ENCODE peak calls at places on chromosomes 6 and 20, in four cellular contexts. G, Q, H and S are unnamed samples.

GRCh38 chr6:32970413-32971244 is 2.2 kb downstream of the BRD2 start:
- DNase-seq in G (peak), Q (peak), H (peak), S (peak)

GRCh38 chr6:158853072-158853871 is 34.1 kb upstream of the EZR start:
- DNase-seq in G (peak), Q (peak), H (peak), S (peak)

GRCh38 chr20:64035933-64036345 is at the start of gene C20orf204:
- DNase-seq in G (no peak), Q (no peak), H (no peak), S (no peak)

GRCh38 chr6:8245736-8246135 is 143.4 kb upstream of the EEF1E1 start:
- DNase-seq in G (no peak), Q (no peak), H (no peak), S (no peak)

GRCh38 chr20:17507032-17507431 is 24.1 kb downstream of the BFSP1 start:
- DNase-seq in G (no peak), Q (no peak), H (no peak), S (no peak)

GRCh38 chr20:62702886-62703852 is 5.5 kb upstream of the NTSR1 start:
- DNase-seq in G (peak), Q (no peak), H (peak), S (no peak)

GRCh38 chr20:19427480-19427879 is 215.0 kb downstream of the SLC24A3 start:
- DNase-seq in G (no peak), Q (no peak), H (no peak), S (no peak)

GRCh38 chr6:12818324-12818723 is 101.8 kb downstream of the PHACTR1 start:
- DNase-seq in G (peak), Q (no peak), H (peak), S (no peak)

GRCh38 chr20:45049904-45050471 is 50.9 kb downstream of the KCNS1 start:
- DNase-seq in G (no peak), Q (no peak), H (no peak), S (no peak)

GRCh38 chr20:47353697-47354387 is 2.7 kb downstream of the ZMYND8 start:
- DNase-seq in G (peak), Q (no peak), H (peak), S (no peak)

GRCh38 chr6:25279748-25280616 is 808 bp downstream of the CARMIL1 start:
- DNase-seq in G (no peak), Q (no peak), H (no peak), S (peak)

GRCh38 chr20:22866757-22867425 is 168.2 kb upstream of the SSTR4 start:
- DNase-seq in G (peak), Q (no peak), H (peak), S (no peak)

GRCh38 chr6:158313989-158314388 is 1.7 kb downstream of the TULP4 start:
- DNase-seq in G (no peak), Q (no peak), H (no peak), S (no peak)

GRCh38 chr6:168361766-168362165 is 42.2 kb upstream of the DACT2 start:
- DNase-seq in G (no peak), Q (no peak), H (no peak), S (no peak)

GRCh38 chr6:135195045-135195444 is 13.9 kb downstream of the MYB start:
- DNase-seq in G (peak), Q (no peak), H (no peak), S (no peak)

GRCh38 chr6:159606786-159607185 is 86.3 kb downstream of the SOD2 start:
- DNase-seq in G (no peak), Q (no peak), H (no peak), S (no peak)

GRCh38 chr6:168180548-168181011 is 101.6 kb upstream of the FRMD1 start:
- DNase-seq in G (no peak), Q (no peak), H (no peak), S (no peak)

GRCh38 chr20:60001027-60001567 is 42.9 kb downstream of the CDH26 start:
- DNase-seq in G (no peak), Q (no peak), H (no peak), S (no peak)

GRCh38 chr20:18639501-18639979 is 51.7 kb downstream of the DTD1 start:
- DNase-seq in G (no peak), Q (no peak), H (no peak), S (no peak)

GRCh38 chr6:43060755-43061633 is 1.6 kb downstream of the KLC4 start:
- DNase-seq in G (no peak), Q (no peak), H (no peak), S (no peak)

GRCh38 chr20:34473262-34473883 is 42.8 kb upstream of the DYNLRB1 start:
- DNase-seq in G (peak), Q (no peak), H (peak), S (peak)

GRCh38 chr6:3372912-3373554 is 83.8 kb downstream of the SLC22A23 start:
- DNase-seq in G (no peak), Q (no peak), H (no peak), S (no peak)

GRCh38 chr6:21159465-21159864 is 434.1 kb upstream of the SOX4 start:
- DNase-seq in G (no peak), Q (no peak), H (no peak), S (no peak)

GRCh38 chr6:117536317-117536716 is 53.8 kb downstream of the DCBLD1 start:
- DNase-seq in G (peak), Q (no peak), H (peak), S (no peak)

GRCh38 chr6:42175860-42176259 is 2.7 kb downstream of the GUCA1A start:
- DNase-seq in G (no peak), Q (no peak), H (no peak), S (no peak)

GRCh38 chr6:163438940-163439335 is 24.4 kb downstream of the QKI start:
- DNase-seq in G (no peak), Q (no peak), H (no peak), S (no peak)

GRCh38 chr6:107750398-107750797 is 73.7 kb downstream of the SCML4 start:
- DNase-seq in G (no peak), Q (no peak), H (no peak), S (no peak)

GRCh38 chr6:106360989-106361430 is 493 bp downstream of the CRYBG1 start:
- DNase-seq in G (no peak), Q (no peak), H (no peak), S (no peak)

GRCh38 chr20:16719421-16719820 is 10.4 kb upstream of the SNRPB2 start:
- DNase-seq in G (no peak), Q (no peak), H (no peak), S (no peak)

GRCh38 chr6:19736066-19736465 is 101.1 kb upstream of the ID4 start:
- DNase-seq in G (no peak), Q (no peak), H (no peak), S (no peak)

GRCh38 chr20:959996-960615 is 42.0 kb downstream of the RSPO4 start:
- DNase-seq in G (no peak), Q (no peak), H (no peak), S (no peak)

GRCh38 chr6:118717106-118717505 is 65.7 kb upstream of the CEP85L start:
- DNase-seq in G (no peak), Q (no peak), H (no peak), S (no peak)

GRCh38 chr6:138142806-138143205 is 18.9 kb upstream of the ARFGEF3 start:
- DNase-seq in G (no peak), Q (no peak), H (no peak), S (no peak)

GRCh38 chr6:155377061-155377460 is 62.8 kb upstream of the TFB1M start:
- DNase-seq in G (peak), Q (no peak), H (peak), S (no peak)

GRCh38 chr20:58714923-58715708 is 22.5 kb downstream of the NPEPL1 start:
- DNase-seq in G (no peak), Q (peak), H (no peak), S (no peak)

GRCh38 chr6:120405947-120406346 is 928.3 kb downstream of the TBC1D32 start:
- DNase-seq in G (no peak), Q (no peak), H (no peak), S (no peak)

GRCh38 chr20:52426856-52427255 is 235.3 kb upstream of the ZFP64 start:
- DNase-seq in G (no peak), Q (no peak), H (no peak), S (no peak)

GRCh38 chr6:142544199-142544838 is 242.5 kb downstream of the ADGRG6 start:
- DNase-seq in G (no peak), Q (no peak), H (no peak), S (no peak)

GRCh38 chr6:166007349-166008263 is 160.0 kb downstream of the TBXT start:
- DNase-seq in G (peak), Q (no peak), H (peak), S (no peak)

GRCh38 chr20:8464368-8464767 is 332.3 kb downstream of the PLCB1 start:
- DNase-seq in G (no peak), Q (no peak), H (no peak), S (no peak)

GRCh38 chr20:49889943-49890650 is 25.2 kb downstream of the SPATA2 start:
- DNase-seq in G (no peak), Q (no peak), H (no peak), S (no peak)
- TF ChIP-seq CTCF in G (no peak), Q (no peak), H (no peak), S (peak)

DNA sequence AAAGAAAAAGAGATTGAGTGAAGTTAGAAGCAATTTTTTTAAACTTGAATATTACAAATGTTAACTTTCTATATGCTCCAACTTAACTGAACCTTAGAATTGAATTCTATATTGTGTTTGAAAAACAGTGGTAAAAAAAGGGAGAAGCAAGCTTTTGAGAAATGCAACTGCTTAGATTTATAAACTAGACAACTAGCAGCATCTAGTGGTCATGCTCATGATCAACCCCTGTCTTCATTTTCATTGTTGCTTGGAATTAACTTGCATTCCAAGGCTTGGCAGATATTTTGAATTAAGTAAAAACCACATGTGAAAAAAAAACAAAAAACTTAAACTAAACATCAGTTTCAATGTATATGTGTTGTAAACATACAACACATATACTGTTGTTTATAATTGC is 113.1 kb downstream of the C6orf58 start:
- DNase-seq in G (peak), Q (no peak), H (peak), S (no peak)
- TF ChIP-seq CTCF in G (peak), Q (no peak), H (peak), S (peak)

DNA sequence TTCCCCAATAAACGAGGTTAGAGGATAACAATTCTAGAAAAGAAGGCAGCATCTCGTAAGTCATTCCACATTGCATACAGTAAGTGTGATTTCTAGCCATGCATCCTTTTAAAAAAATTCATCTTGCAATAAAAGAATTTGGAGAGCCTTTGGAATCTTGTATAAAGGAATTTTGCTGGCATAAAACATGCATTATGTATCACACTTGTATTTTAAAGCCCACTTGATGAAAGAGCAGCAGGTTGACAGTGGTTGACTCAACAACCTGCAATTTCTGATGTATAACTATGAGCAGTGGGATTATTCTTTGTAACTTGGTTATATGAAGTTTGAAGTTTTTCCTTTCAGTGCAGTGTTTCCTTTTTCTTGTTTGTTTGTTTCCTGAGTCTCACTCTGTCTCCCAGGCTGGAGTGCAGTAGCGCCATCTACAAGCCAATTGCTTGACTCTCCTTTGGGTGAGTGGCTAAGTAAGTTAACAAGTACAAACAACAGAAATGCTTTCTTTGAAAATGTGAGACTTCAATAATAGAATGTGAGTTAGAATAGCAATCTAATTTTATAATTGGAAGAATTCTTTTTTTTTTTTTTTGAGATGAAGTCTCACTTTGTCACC is 39.9 kb downstream of the JARID2 start:
- DNase-seq in G (no peak), Q (no peak), H (no peak), S (no peak)
- TF ChIP-seq CTCF in G (peak), Q (no peak), H (peak), S (no peak)

DNA sequence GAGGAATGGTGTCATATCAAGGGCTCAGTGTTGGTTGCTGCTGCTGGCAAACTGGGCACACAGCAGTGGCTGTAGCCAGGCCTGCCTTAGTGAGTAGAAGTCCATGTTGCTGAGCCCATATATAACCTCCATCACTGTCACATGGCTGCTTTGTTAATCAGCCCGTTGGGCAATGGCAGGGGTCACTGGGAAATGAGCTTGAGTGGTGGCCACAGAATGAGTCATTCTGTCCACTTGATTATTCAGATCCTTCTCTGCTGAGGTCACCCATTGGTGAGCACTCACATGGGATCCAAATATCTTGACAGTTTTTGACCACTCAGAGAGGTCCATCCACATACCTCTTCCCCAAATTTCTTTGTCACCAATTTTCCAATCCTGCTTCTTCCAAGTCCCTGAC is 898.9 kb upstream of the EYS start:
- DNase-seq in G (peak), Q (no peak), H (no peak), S (no peak)
- TF ChIP-seq CTCF in G (no peak), Q (no peak), H (no peak), S (no peak)

GRCh38 chr6:29617782-29618557 is 15.0 kb downstream of the GABBR1 start:
- DNase-seq in G (no peak), Q (no peak), H (no peak), S (no peak)
- TF ChIP-seq CTCF in G (peak), Q (no peak), H (peak), S (peak)

GRCh38 chr20:43846516-43846905 is 68.1 kb upstream of the TOX2 start:
- DNase-seq in G (no peak), Q (peak), H (no peak), S (no peak)
- TF ChIP-seq CTCF in G (no peak), Q (no peak), H (no peak), S (no peak)

DNA sequence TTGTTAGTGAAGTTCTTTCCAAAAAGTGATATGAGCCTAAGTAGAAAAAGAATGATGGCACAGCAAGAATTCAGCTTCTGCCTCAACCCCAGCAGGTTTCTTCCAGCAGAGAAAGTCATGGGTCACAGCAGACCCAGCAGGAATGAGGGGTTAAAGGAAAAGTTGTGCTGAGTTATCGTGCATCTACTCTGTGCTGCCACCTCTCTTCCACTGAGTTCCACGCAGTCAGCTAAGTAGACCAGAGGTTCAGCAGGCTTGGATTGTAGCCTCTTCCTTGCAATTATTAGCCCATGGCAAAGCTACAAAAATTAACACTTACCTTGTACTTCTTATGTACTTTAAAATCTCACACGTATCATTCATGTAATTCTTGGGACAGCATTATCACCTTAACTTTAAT is 510.8 kb downstream of the PTPRT start:
- DNase-seq in G (no peak), Q (no peak), H (no peak), S (no peak)
- TF ChIP-seq CTCF in G (no peak), Q (no peak), H (no peak), S (peak)